ENCODE peak calls at places on chromosome X, in eight cellular contexts. W is H9; Y is glutamatergic neuron; G is psoas muscle; F is activated naive CD8-positive, alpha-beta T cell treated with anti-CD3 and anti-CD28 coated beads for 36 hours; L is M059J; X is RPMI8226; N is HEK293T. R is an unnamed sample.

GRCh38 chrX:130184857-130185256 is 13.1 kb downstream of the RAB33A start:
- DNase-seq in W (no peak), Y (no peak), G (no peak), F (no peak), L (peak), X (no peak), N (no peak), R (no peak)

GRCh38 chrX:10697552-10697951 is 77.2 kb upstream of the MID1 start:
- DNase-seq in W (no peak), Y (peak), G (no peak), F (no peak), L (no peak), X (no peak), N (no peak), R (no peak)

GRCh38 chrX:134543201-134543797 is 83.3 kb downstream of the HPRT1 start:
- DNase-seq in W (no peak), Y (no peak), G (no peak), F (no peak), L (peak), X (no peak), N (no peak), R (peak)

GRCh38 chrX:96971812-96972211 is 88.1 kb downstream of the RPA4 start:
- DNase-seq in W (peak), Y (no peak), G (no peak), F (no peak), L (no peak), X (no peak), N (no peak), R (no peak)

GRCh38 chrX:18789916-18790315 is 82.5 kb downstream of the PPEF1 start:
- DNase-seq in W (no peak), Y (no peak), G (no peak), F (no peak), L (peak), X (no peak), N (no peak), R (no peak)

GRCh38 chrX:118637997-118638396 is 89.4 kb upstream of the IL13RA1 start:
- DNase-seq in W (no peak), Y (no peak), G (no peak), F (no peak), L (peak), X (no peak), N (no peak), R (peak)

GRCh38 chrX:118420462-118420861 is 74.6 kb downstream of the WDR44 start:
- DNase-seq in W (no peak), Y (no peak), G (no peak), F (no peak), L (peak), X (peak), N (no peak), R (peak)

GRCh38 chrX:121836000-121836399 is 788.6 kb downstream of the GLUD2 start:
- DNase-seq in W (no peak), Y (no peak), G (no peak), F (no peak), L (no peak), X (no peak), N (no peak), R (no peak)

GRCh38 chrX:44996282-44996681 is 123.3 kb downstream of the KDM6A start:
- DNase-seq in W (no peak), Y (no peak), G (no peak), F (no peak), L (no peak), X (no peak), N (no peak), R (no peak)

GRCh38 chrX:4710618-4711433 is 997.4 kb upstream of the PRKX start:
- DNase-seq in W (peak), Y (no peak), G (no peak), F (no peak), L (no peak), X (no peak), N (no peak), R (no peak)

GRCh38 chrX:23844502-23845138 is 61.6 kb downstream of the SAT1 start:
- DNase-seq in W (no peak), Y (no peak), G (no peak), F (no peak), L (no peak), X (no peak), N (no peak), R (peak)

GRCh38 chrX:123219916-123220315 is 35.8 kb downstream of the GRIA3 start:
- DNase-seq in W (peak), Y (no peak), G (no peak), F (no peak), L (no peak), X (no peak), N (no peak), R (no peak)

GRCh38 chrX:39896951-39897740 is 200.6 kb downstream of the BCOR start:
- DNase-seq in W (peak), Y (no peak), G (no peak), F (no peak), L (peak), X (no peak), N (peak), R (no peak)

GRCh38 chrX:1390621-1391369 is 1.1 kb downstream of the SLC25A6 start:
- DNase-seq in W (no peak), Y (peak), G (peak), F (no peak), L (no peak), X (no peak), N (no peak), R (no peak)

GRCh38 chrX:11546917-11547316 is 118.8 kb downstream of the ARHGAP6 start:
- DNase-seq in W (no peak), Y (no peak), G (no peak), F (no peak), L (no peak), X (no peak), N (no peak), R (no peak)

GRCh38 chrX:68249401-68249831 is 183.9 kb downstream of the OPHN1 start:
- DNase-seq in W (no peak), Y (peak), G (peak), F (no peak), L (no peak), X (no peak), N (no peak), R (no peak)

GRCh38 chrX:120749141-120749846 is 119.4 kb upstream of the C1GALT1C1 start:
- DNase-seq in W (no peak), Y (no peak), G (no peak), F (no peak), L (peak), X (peak), N (no peak), R (peak)

GRCh38 chrX:10722804-10723364 is 102.5 kb upstream of the MID1 start:
- DNase-seq in W (peak), Y (peak), G (no peak), F (peak), L (peak), X (peak), N (peak), R (peak)

GRCh38 chrX:137432609-137433008 is 133.3 kb upstream of the ZIC3 start:
- DNase-seq in W (peak), Y (peak), G (no peak), F (no peak), L (peak), X (peak), N (peak), R (no peak)

GRCh38 chrX:115894087-115894486 is 276.5 kb upstream of the AGTR2 start:
- DNase-seq in W (peak), Y (no peak), G (no peak), F (no peak), L (peak), X (peak), N (peak), R (no peak)

GRCh38 chrX:19776753-19777152 is 110.6 kb downstream of the SH3KBP1 start:
- DNase-seq in W (no peak), Y (no peak), G (no peak), F (peak), L (no peak), X (no peak), N (no peak), R (no peak)

GRCh38 chrX:51569561-51569960 is 49.2 kb downstream of the CENPVL3 start:
- DNase-seq in W (no peak), Y (no peak), G (no peak), F (no peak), L (peak), X (no peak), N (no peak), R (no peak)

GRCh38 chrX:138925330-138925729 is 213.8 kb upstream of the FGF13 start:
- DNase-seq in W (no peak), Y (no peak), G (peak), F (no peak), L (peak), X (no peak), N (no peak), R (no peak)

GRCh38 chrX:109472939-109473713 is 8.8 kb downstream of the GUCY2F start:
- DNase-seq in W (peak), Y (peak), G (no peak), F (peak), L (peak), X (peak), N (peak), R (peak)